ENCODE peak calls at places on chromosomes 7 and 10, in four cellular contexts. One of them, this sample, is unnamed.

GRCh38 chr10:107481881-107482280 is 317.4 kb upstream of the SORCS1 start:
- DNase-seq in GM12878: no peak
- DNase-seq in HepG2: no peak
- DNase-seq in K562: no peak
- DNase-seq in this sample: no peak

GRCh38 chr10:114917927-114918672 is 19.9 kb upstream of the TRUB1 start:
- DNase-seq in GM12878: no peak
- DNase-seq in HepG2: no peak
- DNase-seq in K562: no peak
- DNase-seq in this sample: no peak

GRCh38 chr10:122445904-122446303 is 8.5 kb upstream of the ARMS2 start:
- DNase-seq in GM12878: no peak
- DNase-seq in HepG2: no peak
- DNase-seq in K562: no peak
- DNase-seq in this sample: no peak

GRCh38 chr10:93758510-93758885 is 762 bp downstream of the LGI1 start:
- DNase-seq in GM12878: no peak
- DNase-seq in HepG2: no peak
- DNase-seq in K562: no peak
- DNase-seq in this sample: no peak

GRCh38 chr7:4830176-4830575 is 31.7 kb downstream of the PAPOLB start:
- DNase-seq in GM12878: peak; percentile 11
- DNase-seq in HepG2: peak; percentile 78
- DNase-seq in K562: peak; percentile 77
- DNase-seq in this sample: peak; percentile 88

GRCh38 chr10:102133373-102134195 is 744 bp downstream of the PPRC1 start:
- DNase-seq in GM12878: no peak
- DNase-seq in HepG2: peak; percentile 78
- DNase-seq in K562: peak; percentile 79
- DNase-seq in this sample: peak; percentile 53

GRCh38 chr7:157284229-157285014 is 52.4 kb upstream of the DNAJB6 start:
- DNase-seq in GM12878: no peak
- DNase-seq in HepG2: no peak
- DNase-seq in K562: no peak
- DNase-seq in this sample: no peak

GRCh38 chr7:134130124-134130523 is 3.0 kb downstream of the LRGUK start:
- DNase-seq in GM12878: no peak
- DNase-seq in HepG2: no peak
- DNase-seq in K562: no peak
- DNase-seq in this sample: no peak

GRCh38 chr7:18430810-18431209 is 64.7 kb upstream of the HDAC9 start:
- DNase-seq in GM12878: no peak
- DNase-seq in HepG2: no peak
- DNase-seq in K562: no peak
- DNase-seq in this sample: no peak

GRCh38 chr7:117901089-117901797 is 28.0 kb upstream of the CTTNBP2 start:
- DNase-seq in GM12878: no peak
- DNase-seq in HepG2: no peak
- DNase-seq in K562: no peak
- DNase-seq in this sample: no peak

GRCh38 chr7:25844109-25844915 is 307.7 kb upstream of the NFE2L3 start:
- DNase-seq in GM12878: no peak
- DNase-seq in HepG2: no peak
- DNase-seq in K562: no peak
- DNase-seq in this sample: no peak

GRCh38 chr7:154913645-154914579 is 89.0 kb downstream of the PAXIP1 start:
- DNase-seq in GM12878: no peak
- DNase-seq in HepG2: peak; percentile 76
- DNase-seq in K562: peak; percentile 87
- DNase-seq in this sample: peak; percentile 97

GRCh38 chr10:51983481-51983880 is 284.1 kb upstream of the CSTF2T start:
- DNase-seq in GM12878: no peak
- DNase-seq in HepG2: no peak
- DNase-seq in K562: no peak
- DNase-seq in this sample: no peak

GRCh38 chr7:27382307-27382706 is 139.7 kb downstream of the EVX1 start:
- DNase-seq in GM12878: no peak
- DNase-seq in HepG2: no peak
- DNase-seq in K562: no peak
- DNase-seq in this sample: no peak

GRCh38 chr7:143023047-143023446 is 3.9 kb downstream of the OR9A2 start:
- DNase-seq in GM12878: no peak
- DNase-seq in HepG2: no peak
- DNase-seq in K562: no peak
- DNase-seq in this sample: no peak

GRCh38 chr7:108308913-108309312 is 147.3 kb downstream of the NRCAM start:
- DNase-seq in GM12878: no peak
- DNase-seq in HepG2: no peak
- DNase-seq in K562: no peak
- DNase-seq in this sample: no peak

GRCh38 chr7:16934947-16935742 is 53.4 kb upstream of the AGR3 start:
- DNase-seq in GM12878: no peak
- DNase-seq in HepG2: no peak
- DNase-seq in K562: no peak
- DNase-seq in this sample: no peak

GRCh38 chr7:141700848-141701371 is 1.1 kb downstream of the DENND11 start:
- DNase-seq in GM12878: no peak
- DNase-seq in HepG2: no peak
- DNase-seq in K562: no peak
- DNase-seq in this sample: peak; percentile 14

GRCh38 chr7:80018941-80019808 is 115.5 kb upstream of the GNAI1 start:
- DNase-seq in GM12878: no peak
- DNase-seq in HepG2: peak; percentile 43
- DNase-seq in K562: peak; percentile 62
- DNase-seq in this sample: peak; percentile 59

GRCh38 chr7:96903906-96904305 is 101.4 kb upstream of the DLX6 start:
- DNase-seq in GM12878: no peak
- DNase-seq in HepG2: no peak
- DNase-seq in K562: no peak
- DNase-seq in this sample: no peak

GRCh38 chr10:24988831-24989769 is 26.9 kb downstream of the ENKUR start:
- DNase-seq in GM12878: no peak
- DNase-seq in HepG2: no peak
- DNase-seq in K562: peak; percentile 73
- DNase-seq in this sample: no peak

GRCh38 chr7:83366629-83367028 is 203.9 kb upstream of the PCLO start:
- DNase-seq in GM12878: no peak
- DNase-seq in HepG2: no peak
- DNase-seq in K562: no peak
- DNase-seq in this sample: no peak

GRCh38 chr10:117804470-117805011 is 242.2 kb downstream of the RAB11FIP2 start:
- DNase-seq in GM12878: peak; percentile 19
- DNase-seq in HepG2: no peak
- DNase-seq in K562: no peak
- DNase-seq in this sample: no peak

GRCh38 chr7:121157885-121158590 is 169.5 kb downstream of the CPED1 start:
- DNase-seq in GM12878: no peak
- DNase-seq in HepG2: no peak
- DNase-seq in K562: no peak
- DNase-seq in this sample: no peak

GRCh38 chr7:37097983-37098382 is 350.7 kb downstream of the ELMO1 start:
- DNase-seq in GM12878: no peak
- DNase-seq in HepG2: no peak
- DNase-seq in K562: no peak
- DNase-seq in this sample: no peak

GRCh38 chr7:87129332-87129731 is 22.9 kb upstream of the DMTF1 start:
- DNase-seq in GM12878: no peak
- DNase-seq in HepG2: no peak
- DNase-seq in K562: no peak
- DNase-seq in this sample: no peak

GRCh38 chr7:106421181-106421762 is 136.5 kb upstream of the NAMPT start:
- DNase-seq in GM12878: no peak
- DNase-seq in HepG2: no peak
- DNase-seq in K562: no peak
- DNase-seq in this sample: no peak

GRCh38 chr7:152336754-152337368 is 98.9 kb downstream of the KMT2C start:
- DNase-seq in GM12878: no peak
- DNase-seq in HepG2: peak; percentile 53
- DNase-seq in K562: no peak
- DNase-seq in this sample: peak; percentile 18

GRCh38 chr7:53015463-53015862 is 20.0 kb upstream of the POM121L12 start:
- DNase-seq in GM12878: no peak
- DNase-seq in HepG2: no peak
- DNase-seq in K562: no peak
- DNase-seq in this sample: no peak

GRCh38 chr10:17056781-17057191 is 72.8 kb downstream of the CUBN start:
- DNase-seq in GM12878: no peak
- DNase-seq in HepG2: no peak
- DNase-seq in K562: no peak
- DNase-seq in this sample: no peak

GRCh38 chr7:148871030-148871429 is 13.1 kb downstream of the EZH2 start:
- DNase-seq in GM12878: no peak
- DNase-seq in HepG2: no peak
- DNase-seq in K562: no peak
- DNase-seq in this sample: no peak

GRCh38 chr10:120606051-120606764 is 149.2 kb downstream of the PLPP4 start:
- DNase-seq in GM12878: peak; percentile 78
- DNase-seq in HepG2: no peak
- DNase-seq in K562: no peak
- DNase-seq in this sample: no peak

GRCh38 chr10:51669041-51669440 is 30.4 kb downstream of the CSTF2T start:
- DNase-seq in GM12878: no peak
- DNase-seq in HepG2: no peak
- DNase-seq in K562: no peak
- DNase-seq in this sample: no peak

GRCh38 chr10:1138529-1138928 is 82.3 kb downstream of the WDR37 start:
- DNase-seq in GM12878: no peak
- DNase-seq in HepG2: no peak
- DNase-seq in K562: no peak
- DNase-seq in this sample: no peak

GRCh38 chr7:46811529-46811928 is 770.4 kb downstream of the TNS3 start:
- DNase-seq in GM12878: no peak
- DNase-seq in HepG2: no peak
- DNase-seq in K562: no peak
- DNase-seq in this sample: no peak

GRCh38 chr7:27032843-27033242 is 63.0 kb downstream of the HOXA1 start:
- DNase-seq in GM12878: no peak
- DNase-seq in HepG2: no peak
- DNase-seq in K562: no peak
- DNase-seq in this sample: no peak

GRCh38 chr7:47441796-47442744 is 139.8 kb downstream of the TNS3 start:
- DNase-seq in GM12878: no peak
- DNase-seq in HepG2: no peak
- DNase-seq in K562: no peak
- DNase-seq in this sample: no peak

GRCh38 chr10:5165738-5166137 is 19.2 kb downstream of the AKR1C8 start:
- DNase-seq in GM12878: no peak
- DNase-seq in HepG2: no peak
- DNase-seq in K562: peak; percentile 24
- DNase-seq in this sample: no peak
- TF ChIP-seq NR2C2 in GM12878: no peak
- TF ChIP-seq NR2C2 in HepG2: no peak
- TF ChIP-seq NR2C2 in K562: no peak
- TF ChIP-seq NR2C2 in this sample: no peak

GRCh38 chr10:28375399-28376354 is 72.8 kb upstream of the MPP7 start:
- DNase-seq in GM12878: no peak
- DNase-seq in HepG2: no peak
- DNase-seq in K562: no peak
- DNase-seq in this sample: no peak
- TF ChIP-seq NR2C2 in GM12878: no peak
- TF ChIP-seq NR2C2 in HepG2: no peak
- TF ChIP-seq NR2C2 in K562: no peak
- TF ChIP-seq NR2C2 in this sample: no peak

GRCh38 chr10:12221323-12222298 is 25.6 kb downstream of the CDC123 start:
- DNase-seq in GM12878: no peak
- DNase-seq in HepG2: peak; percentile 4
- DNase-seq in K562: peak; percentile 71
- DNase-seq in this sample: no peak
- TF ChIP-seq NR2C2 in GM12878: no peak
- TF ChIP-seq NR2C2 in HepG2: no peak
- TF ChIP-seq NR2C2 in K562: no peak
- TF ChIP-seq NR2C2 in this sample: no peak

DNA sequence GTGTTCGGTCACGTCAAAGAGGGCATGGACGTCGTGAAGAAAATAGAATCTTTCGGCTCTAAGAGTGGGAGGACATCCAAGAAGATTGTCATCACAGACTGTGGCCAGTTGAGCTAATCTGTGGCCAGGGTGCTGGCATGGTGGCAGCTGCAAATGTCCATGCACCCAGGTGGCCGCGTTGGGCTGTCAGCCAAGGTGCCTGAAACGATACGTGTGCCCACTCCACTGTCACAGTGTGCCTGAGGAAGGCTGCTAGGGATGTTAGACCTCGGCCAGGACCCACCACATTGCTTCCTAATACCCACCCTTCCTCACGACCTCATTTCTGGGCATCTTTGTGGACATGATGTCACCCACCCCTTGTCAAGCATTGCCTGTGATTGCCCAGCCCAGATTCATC is 6.5 kb downstream of the PPIF start:
- DNase-seq in GM12878: no peak
- DNase-seq in HepG2: no peak
- DNase-seq in K562: peak; percentile 7
- DNase-seq in this sample: no peak
- TF ChIP-seq NR2C2 in GM12878: no peak
- TF ChIP-seq NR2C2 in HepG2: no peak
- TF ChIP-seq NR2C2 in K562: no peak
- TF ChIP-seq NR2C2 in this sample: no peak

DNA sequence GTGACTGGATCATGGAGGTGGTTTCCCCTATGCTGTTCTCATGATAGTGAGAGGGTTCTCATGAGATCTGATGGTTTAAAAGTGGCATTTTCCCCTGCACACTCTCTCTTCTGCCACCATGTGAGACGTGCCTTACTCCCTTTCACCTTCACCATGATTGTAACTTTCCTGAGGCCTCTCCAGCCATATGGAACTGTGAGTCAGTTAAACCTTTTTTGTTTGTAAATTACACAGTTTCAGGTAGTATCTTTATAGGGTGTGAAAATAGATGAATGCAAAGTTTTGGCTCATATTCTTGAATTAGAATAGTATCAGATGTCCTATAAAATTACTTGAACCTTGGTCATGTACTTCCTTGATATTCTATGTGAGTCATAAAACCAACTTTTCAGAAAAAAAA is 252.1 kb upstream of the TMEM229A start:
- DNase-seq in GM12878: no peak
- DNase-seq in HepG2: no peak
- DNase-seq in K562: no peak
- DNase-seq in this sample: no peak
- TF ChIP-seq NR2C2 in GM12878: no peak
- TF ChIP-seq NR2C2 in HepG2: no peak
- TF ChIP-seq NR2C2 in K562: no peak
- TF ChIP-seq NR2C2 in this sample: no peak

DNA sequence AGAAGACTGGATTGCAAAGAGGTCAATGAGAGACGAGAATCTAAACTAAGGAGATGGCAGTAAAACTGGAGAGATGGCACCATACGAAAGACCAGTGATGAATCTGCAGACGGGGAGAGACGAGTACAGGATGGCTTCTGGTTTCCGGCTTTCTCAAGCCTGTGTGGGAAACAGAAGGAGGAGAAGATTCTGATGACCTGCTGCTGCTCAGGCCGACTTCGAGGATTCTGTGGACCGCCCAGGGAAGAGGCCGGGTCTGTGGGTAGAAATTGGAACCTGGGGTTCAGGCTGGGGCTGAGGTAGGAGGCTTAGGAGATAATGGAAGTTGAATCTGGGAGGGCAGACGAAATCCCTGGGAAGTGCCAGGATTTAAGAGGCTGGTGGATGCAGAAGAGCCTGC is 48.6 kb downstream of the PARP12 start:
- DNase-seq in GM12878: no peak
- DNase-seq in HepG2: no peak
- DNase-seq in K562: no peak
- DNase-seq in this sample: no peak
- TF ChIP-seq NR2C2 in GM12878: no peak
- TF ChIP-seq NR2C2 in HepG2: no peak
- TF ChIP-seq NR2C2 in K562: no peak
- TF ChIP-seq NR2C2 in this sample: no peak